ENCODE peak calls at places on chromosomes 12 and 14, in five cellular contexts. K is right lobe of liver, J is NT2/D1, M is OCI-LY7, X is cardiac muscle cell. Q is an unnamed sample. For H3K4me1, the result is how much of the 10 kb centered on the place peaks cover.

GRCh38 chr12:120640840-120641833 is 711 bp downstream of the CABP1 start:
- DNase-seq in X (peak), J (peak), K (peak), M (peak), Q (peak)

GRCh38 chr14:37591311-37591940 is 3.6 kb downstream of the FOXA1 start:
- DNase-seq in J (no peak), K (peak), M (no peak), X (no peak), Q (peak)

GRCh38 chr12:114656906-114657596 is 26.9 kb downstream of the TBX3 start:
- DNase-seq in X (no peak), J (no peak), M (no peak), K (no peak), Q (no peak)

GRCh38 chr14:81485372-81485771 is 48.3 kb downstream of the SEL1L start:
- DNase-seq in X (no peak), M (no peak), K (no peak), J (no peak), Q (no peak)

GRCh38 chr14:35747379-35747778 is 61.7 kb downstream of the RALGAPA1 start:
- DNase-seq in K (no peak), J (no peak), M (no peak), X (no peak), Q (peak)

GRCh38 chr12:15662983-15663659 is 126.1 kb downstream of the EPS8 start:
- DNase-seq in X (no peak), K (no peak), J (no peak), M (no peak), Q (no peak)

GRCh38 chr14:104532191-104532555 is 47.4 kb upstream of the C14orf180 start:
- DNase-seq in X (no peak), J (no peak), M (no peak), K (no peak), Q (no peak)

GRCh38 chr14:35971965-35972630 is 146.0 kb downstream of the BRMS1L start:
- DNase-seq in J (no peak), M (no peak), K (no peak), X (no peak), Q (no peak)

GRCh38 chr14:75647650-75648049 is 13.0 kb downstream of the ERG28 start:
- DNase-seq in X (no peak), M (no peak), K (peak), J (no peak), Q (no peak)

GRCh38 chr12:78194448-78194847 is 363.8 kb downstream of the NAV3 start:
- DNase-seq in M (no peak), X (no peak), K (no peak), J (no peak), Q (no peak)

GRCh38 chr14:104093366-104094055 is 8.0 kb downstream of the ASPG start:
- DNase-seq in M (no peak), X (no peak), J (no peak), K (peak), Q (no peak)

GRCh38 chr12:132580701-132581292 is 29.6 kb downstream of the LRCOL1 start:
- DNase-seq in X (no peak), J (no peak), K (no peak), M (no peak), Q (no peak)

GRCh38 chr12:11752403-11753150 is 103.1 kb downstream of the ETV6 start:
- DNase-seq in K (no peak), J (no peak), M (no peak), X (no peak), Q (no peak)

GRCh38 chr14:36647827-36648753 is 13.6 kb upstream of the PAX9 start:
- DNase-seq in M (no peak), K (no peak), X (peak), J (no peak), Q (peak)

GRCh38 chr12:96121271-96121711 is 72.9 kb upstream of the ELK3 start:
- DNase-seq in X (no peak), M (no peak), J (no peak), K (no peak), Q (no peak)

GRCh38 chr14:33959692-33960151 is 8.8 kb upstream of the EGLN3 start:
- DNase-seq in J (no peak), M (no peak), K (no peak), X (peak), Q (peak)

GRCh38 chr14:75711796-75712211 is 50.8 kb downstream of the TTLL5 start:
- DNase-seq in X (peak), K (peak), J (peak), M (no peak), Q (peak)

GRCh38 chr14:98956181-98956580 is 315.8 kb downstream of the BCL11B start:
- DNase-seq in M (no peak), K (no peak), J (no peak), X (no peak), Q (no peak)

GRCh38 chr14:98956616-98957015 is 315.4 kb downstream of the BCL11B start:
- DNase-seq in M (no peak), J (no peak), X (no peak), K (no peak), Q (no peak)

GRCh38 chr14:98954347-98955000 is 317.5 kb downstream of the BCL11B start:
- DNase-seq in J (no peak), M (no peak), K (no peak), X (no peak), Q (no peak)

GRCh38 chr14:98955036-98955740 is 316.8 kb downstream of the BCL11B start:
- DNase-seq in M (no peak), X (no peak), J (no peak), K (no peak), Q (no peak)

DNA sequence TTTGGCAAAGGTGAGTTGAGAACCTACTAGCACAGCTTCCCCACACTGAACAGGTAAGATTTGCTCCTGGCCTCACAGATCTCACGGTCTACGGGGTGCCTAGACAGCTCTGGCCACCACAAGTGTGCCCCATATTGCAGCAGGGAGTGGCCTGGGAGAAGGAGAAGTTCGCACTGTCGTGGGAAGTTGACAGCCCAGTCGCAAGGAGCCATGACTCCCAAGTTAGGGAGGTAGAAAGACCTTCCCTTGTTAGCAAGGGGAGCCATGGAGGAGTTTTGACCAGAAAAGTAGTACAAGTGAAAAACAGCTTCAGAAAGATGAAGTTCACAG is 316.3 kb downstream of the BCL11B start:
- DNase-seq in J (no peak), M (no peak), K (no peak), X (no peak), Q (no peak)
- H3K4me1 ChIP-seq in J (under half), M (under half), K (under half), X (under half), Q (under half)

DNA sequence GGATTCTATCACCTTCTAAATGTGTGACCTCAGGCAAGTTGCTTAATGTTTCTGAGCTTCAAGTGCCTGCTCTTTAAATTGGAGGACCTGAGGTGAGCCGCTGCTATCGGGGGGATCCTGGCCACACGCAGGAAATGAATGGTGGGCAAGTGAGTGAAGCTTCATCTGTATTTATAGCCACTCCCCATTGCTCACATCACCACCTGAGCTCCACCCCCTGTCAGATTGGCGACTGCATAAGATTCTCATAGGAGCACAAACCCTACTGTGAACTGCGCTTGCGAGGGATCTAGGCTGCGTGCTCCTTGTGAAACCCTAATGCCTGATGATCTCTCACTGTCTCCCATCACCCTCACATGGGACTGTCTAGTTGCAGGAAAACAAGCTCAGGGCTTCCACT is 158.6 kb upstream of the CCND2 start:
- DNase-seq in M (no peak), X (no peak), K (no peak), J (no peak), Q (no peak)
- H3K4me1 ChIP-seq in M (under half), X (under half), K (under half), J (under half), Q (under half)

GRCh38 chr14:93949511-93950075 is 22.4 kb downstream of the FAM181A start:
- DNase-seq in X (no peak), M (no peak), J (no peak), K (no peak), Q (no peak)
- H3K4me1 ChIP-seq in X (under half), M (under half), J (under half), K (under half), Q (under half)

GRCh38 chr12:124388038-124388676 is 93.3 kb downstream of the RFLNA start:
- DNase-seq in M (no peak), J (no peak), K (no peak), X (no peak), Q (no peak)
- H3K4me1 ChIP-seq in M (under half), J (half or more), K (under half), X (under half), Q (under half)

GRCh38 chr12:122887817-122888212 is 8.1 kb downstream of the VPS37B start:
- DNase-seq in X (no peak), J (no peak), K (no peak), M (no peak), Q (no peak)
- H3K4me1 ChIP-seq in X (under half), J (under half), K (under half), M (half or more), Q (half or more)

GRCh38 chr12:45305904-45306303 is 90.0 kb downstream of the ANO6 start:
- DNase-seq in K (no peak), J (no peak), X (no peak), M (no peak), Q (no peak)
- H3K4me1 ChIP-seq in K (under half), J (under half), X (under half), M (under half), Q (under half)

DNA sequence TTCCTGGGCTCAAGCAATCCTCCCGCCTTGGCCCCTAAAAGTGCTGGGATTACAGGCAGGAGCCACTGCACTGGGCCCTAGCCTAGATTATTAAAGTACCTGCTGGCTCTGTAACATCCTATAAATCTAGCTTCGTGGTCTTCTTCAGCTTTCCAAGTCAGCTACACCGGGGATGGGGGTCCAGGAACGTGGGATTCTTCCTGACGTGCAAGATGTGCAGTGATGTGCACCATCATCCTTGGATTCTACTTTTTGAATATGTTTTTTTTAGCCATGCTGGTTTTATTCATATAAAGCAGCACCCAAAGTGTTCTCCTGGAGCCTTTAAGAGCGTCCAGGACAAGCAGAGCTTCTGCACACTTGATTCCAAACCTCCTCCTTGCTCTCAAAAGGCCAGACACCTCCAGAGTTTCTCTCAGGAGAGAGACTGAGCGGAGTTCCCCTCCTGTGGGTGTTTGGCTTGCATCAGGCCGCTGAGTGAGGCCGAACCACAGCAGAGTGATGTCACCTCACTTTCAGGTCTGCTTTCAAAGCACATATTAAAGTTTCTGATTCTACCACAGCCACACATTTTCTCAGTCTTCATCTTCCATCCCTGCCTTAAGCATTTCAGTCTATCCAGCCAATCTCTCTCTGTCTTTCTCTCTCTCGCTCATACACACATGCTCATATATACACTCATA is 33.4 kb downstream of the VCPKMT start:
- DNase-seq in J (no peak), M (peak), K (no peak), X (no peak), Q (no peak)
- H3K4me1 ChIP-seq in J (under half), M (under half), K (under half), X (under half), Q (under half)

GRCh38 chr12:6823161-6824084 is 1.8 kb downstream of the GPR162 start:
- DNase-seq in M (no peak), X (no peak), J (no peak), K (no peak), Q (no peak)
- H3K4me1 ChIP-seq in M (under half), X (under half), J (half or more), K (under half), Q (under half)